ENCODE peak calls at places on chromosomes 4 and X, in six cellular contexts. One of them, this sample, is unnamed.

GRCh38 chr4:181030961-181031360 is 1212.2 kb upstream of the TENM3 start:
- DNase-seq in IMR-90: peak; percentile 41
- DNase-seq in neuronal stem cell: no peak
- DNase-seq in H9: no peak
- DNase-seq in H1: no peak
- DNase-seq in mesenchymal stem cell: no peak
- DNase-seq in this sample: no peak

GRCh38 chrX:135384161-135384836 is 37.4 kb upstream of the SMIM10L2A start:
- DNase-seq in IMR-90: no peak
- DNase-seq in neuronal stem cell: no peak
- DNase-seq in H9: no peak
- DNase-seq in H1: no peak
- DNase-seq in mesenchymal stem cell: no peak
- DNase-seq in this sample: peak; percentile 62

GRCh38 chrX:108696690-108697089 is 39.7 kb downstream of the IRS4 start:
- DNase-seq in IMR-90: peak; percentile 9
- DNase-seq in neuronal stem cell: no peak
- DNase-seq in H9: no peak
- DNase-seq in H1: no peak
- DNase-seq in mesenchymal stem cell: no peak
- DNase-seq in this sample: no peak

GRCh38 chrX:132612990-132613564 is 124.2 kb upstream of the MBNL3 start:
- DNase-seq in IMR-90: peak; percentile 4
- DNase-seq in neuronal stem cell: no peak
- DNase-seq in H9: peak; percentile 44
- DNase-seq in H1: no peak
- DNase-seq in mesenchymal stem cell: peak; percentile 47
- DNase-seq in this sample: peak; percentile 33

GRCh38 chr4:6777636-6778281 is 4.8 kb upstream of the KIAA0232 start:
- DNase-seq in IMR-90: no peak
- DNase-seq in neuronal stem cell: no peak
- DNase-seq in H9: no peak
- DNase-seq in H1: no peak
- DNase-seq in mesenchymal stem cell: no peak
- DNase-seq in this sample: no peak

GRCh38 chr4:36207808-36208207 is 36.5 kb downstream of the ARAP2 start:
- DNase-seq in IMR-90: no peak
- DNase-seq in neuronal stem cell: no peak
- DNase-seq in H9: no peak
- DNase-seq in H1: no peak
- DNase-seq in mesenchymal stem cell: no peak
- DNase-seq in this sample: no peak

GRCh38 chr4:159390648-159391047 is 287.8 kb downstream of the RAPGEF2 start:
- DNase-seq in IMR-90: peak; percentile 98
- DNase-seq in neuronal stem cell: no peak
- DNase-seq in H9: no peak
- DNase-seq in H1: no peak
- DNase-seq in mesenchymal stem cell: peak; percentile 97
- DNase-seq in this sample: no peak

GRCh38 chrX:19647731-19648588 is 132.7 kb upstream of the MAP3K15 start:
- DNase-seq in IMR-90: peak; percentile 51
- DNase-seq in neuronal stem cell: no peak
- DNase-seq in H9: no peak
- DNase-seq in H1: no peak
- DNase-seq in mesenchymal stem cell: peak; percentile 22
- DNase-seq in this sample: no peak

GRCh38 chr4:179664628-179665027 is 2222.4 kb upstream of the AGA start:
- DNase-seq in IMR-90: no peak
- DNase-seq in neuronal stem cell: no peak
- DNase-seq in H9: no peak
- DNase-seq in H1: no peak
- DNase-seq in mesenchymal stem cell: no peak
- DNase-seq in this sample: no peak

GRCh38 chr4:84503495-84504437 is 4.7 kb upstream of the NKX6-1 start:
- DNase-seq in IMR-90: peak; percentile 66
- DNase-seq in neuronal stem cell: no peak
- DNase-seq in H9: no peak
- DNase-seq in H1: no peak
- DNase-seq in mesenchymal stem cell: peak; percentile 73
- DNase-seq in this sample: peak; percentile 82

GRCh38 chrX:2689773-2690666 is 1.1 kb upstream of the CD99 start:
- DNase-seq in IMR-90: no peak
- DNase-seq in neuronal stem cell: no peak
- DNase-seq in H9: no peak
- DNase-seq in H1: no peak
- DNase-seq in mesenchymal stem cell: no peak
- DNase-seq in this sample: no peak

GRCh38 chr4:76307670-76308014 is 1.1 kb downstream of the STBD1 start:
- DNase-seq in IMR-90: no peak
- DNase-seq in neuronal stem cell: no peak
- DNase-seq in H9: no peak
- DNase-seq in H1: no peak
- DNase-seq in mesenchymal stem cell: no peak
- DNase-seq in this sample: no peak

GRCh38 chr4:36278789-36279188 is 2.6 kb upstream of the DTHD1 start:
- DNase-seq in IMR-90: no peak
- DNase-seq in neuronal stem cell: no peak
- DNase-seq in H9: no peak
- DNase-seq in H1: no peak
- DNase-seq in mesenchymal stem cell: no peak
- DNase-seq in this sample: no peak

GRCh38 chr4:74659576-74660411 is 134.5 kb downstream of the BTC start:
- DNase-seq in IMR-90: peak; percentile 99
- DNase-seq in neuronal stem cell: no peak
- DNase-seq in H9: no peak
- DNase-seq in H1: no peak
- DNase-seq in mesenchymal stem cell: peak; percentile 97
- DNase-seq in this sample: peak; percentile 91

GRCh38 chrX:57573754-57574153 is 18.1 kb upstream of the ZXDB start:
- DNase-seq in IMR-90: peak; percentile 17
- DNase-seq in neuronal stem cell: peak; percentile 2
- DNase-seq in H9: no peak
- DNase-seq in H1: no peak
- DNase-seq in mesenchymal stem cell: peak; percentile 15
- DNase-seq in this sample: peak; percentile 43

GRCh38 chrX:38215141-38215540 is 5.5 kb downstream of the SRPX start:
- DNase-seq in IMR-90: peak; percentile 75
- DNase-seq in neuronal stem cell: no peak
- DNase-seq in H9: no peak
- DNase-seq in H1: no peak
- DNase-seq in mesenchymal stem cell: peak; percentile 38
- DNase-seq in this sample: no peak

GRCh38 chr4:61200195-61200990 is at the start of gene ADGRL3:
- DNase-seq in IMR-90: peak; percentile 6
- DNase-seq in neuronal stem cell: peak; percentile 83
- DNase-seq in H9: peak; percentile 89
- DNase-seq in H1: peak; percentile 64
- DNase-seq in mesenchymal stem cell: peak; percentile 54
- DNase-seq in this sample: peak; percentile 94

GRCh38 chr4:74235135-74235534 is 73.1 kb upstream of the EPGN start:
- DNase-seq in IMR-90: no peak
- DNase-seq in neuronal stem cell: no peak
- DNase-seq in H9: no peak
- DNase-seq in H1: no peak
- DNase-seq in mesenchymal stem cell: no peak
- DNase-seq in this sample: no peak

GRCh38 chr4:170875868-170876267 is 786.1 kb upstream of the AADAT start:
- DNase-seq in IMR-90: no peak
- DNase-seq in neuronal stem cell: no peak
- DNase-seq in H9: no peak
- DNase-seq in H1: no peak
- DNase-seq in mesenchymal stem cell: no peak
- DNase-seq in this sample: peak; percentile 29

GRCh38 chr4:7649741-7650531 is 215.2 kb upstream of the PSAPL1 start:
- DNase-seq in IMR-90: peak; percentile 95
- DNase-seq in neuronal stem cell: no peak
- DNase-seq in H9: no peak
- DNase-seq in H1: no peak
- DNase-seq in mesenchymal stem cell: peak; percentile 97
- DNase-seq in this sample: no peak

GRCh38 chr4:138224614-138225013 is 17.5 kb downstream of the SLC7A11 start:
- DNase-seq in IMR-90: no peak
- DNase-seq in neuronal stem cell: no peak
- DNase-seq in H9: no peak
- DNase-seq in H1: no peak
- DNase-seq in mesenchymal stem cell: no peak
- DNase-seq in this sample: no peak
- H2BK15ac ChIP-seq in IMR-90: no peak overlapping the region
- H2BK15ac ChIP-seq in neuronal stem cell: no peak overlapping the region
- H2BK15ac ChIP-seq in H9: no peak overlapping the region
- H2BK15ac ChIP-seq in H1: no peak overlapping the region
- H2BK15ac ChIP-seq in mesenchymal stem cell: no peak overlapping the region
- H2BK15ac ChIP-seq in this sample: no peak overlapping the region

GRCh38 chrX:46366597-46367207 is 178.5 kb downstream of the ZNF674 start:
- DNase-seq in IMR-90: no peak
- DNase-seq in neuronal stem cell: no peak
- DNase-seq in H9: no peak
- DNase-seq in H1: no peak
- DNase-seq in mesenchymal stem cell: no peak
- DNase-seq in this sample: no peak

GRCh38 chrX:46367491-46367890 is 177.7 kb downstream of the ZNF674 start:
- DNase-seq in IMR-90: no peak
- DNase-seq in neuronal stem cell: no peak
- DNase-seq in H9: no peak
- DNase-seq in H1: no peak
- DNase-seq in mesenchymal stem cell: no peak
- DNase-seq in this sample: no peak
- H2BK15ac ChIP-seq in IMR-90: no peak overlapping the region
- H2BK15ac ChIP-seq in neuronal stem cell: no peak overlapping the region
- H2BK15ac ChIP-seq in H9: no peak overlapping the region
- H2BK15ac ChIP-seq in H1: no peak overlapping the region
- H2BK15ac ChIP-seq in mesenchymal stem cell: no peak overlapping the region
- H2BK15ac ChIP-seq in this sample: no peak overlapping the region

GRCh38 chrX:4560192-4560591 is 846.7 kb upstream of the PRKX start:
- DNase-seq in IMR-90: no peak
- DNase-seq in neuronal stem cell: no peak
- DNase-seq in H9: no peak
- DNase-seq in H1: no peak
- DNase-seq in mesenchymal stem cell: no peak
- DNase-seq in this sample: no peak
- H2BK15ac ChIP-seq in IMR-90: no peak overlapping the region
- H2BK15ac ChIP-seq in neuronal stem cell: no peak overlapping the region
- H2BK15ac ChIP-seq in H9: no peak overlapping the region
- H2BK15ac ChIP-seq in H1: no peak overlapping the region
- H2BK15ac ChIP-seq in mesenchymal stem cell: no peak overlapping the region
- H2BK15ac ChIP-seq in this sample: no peak overlapping the region

GRCh38 chr4:4794421-4794820 is 65.0 kb upstream of the MSX1 start:
- DNase-seq in IMR-90: no peak
- DNase-seq in neuronal stem cell: no peak
- DNase-seq in H9: no peak
- DNase-seq in H1: no peak
- DNase-seq in mesenchymal stem cell: no peak
- DNase-seq in this sample: no peak
- H2BK15ac ChIP-seq in IMR-90: no peak overlapping the region
- H2BK15ac ChIP-seq in neuronal stem cell: no peak overlapping the region
- H2BK15ac ChIP-seq in H9: no peak overlapping the region
- H2BK15ac ChIP-seq in H1: no peak overlapping the region
- H2BK15ac ChIP-seq in mesenchymal stem cell: no peak overlapping the region
- H2BK15ac ChIP-seq in this sample: no peak overlapping the region

GRCh38 chrX:4249401-4249800 is 536.0 kb upstream of the PRKX start:
- DNase-seq in IMR-90: no peak
- DNase-seq in neuronal stem cell: no peak
- DNase-seq in H9: no peak
- DNase-seq in H1: no peak
- DNase-seq in mesenchymal stem cell: no peak
- DNase-seq in this sample: no peak

GRCh38 chrX:4238916-4239315 is 525.5 kb upstream of the PRKX start:
- DNase-seq in IMR-90: no peak
- DNase-seq in neuronal stem cell: no peak
- DNase-seq in H9: no peak
- DNase-seq in H1: no peak
- DNase-seq in mesenchymal stem cell: no peak
- DNase-seq in this sample: no peak

GRCh38 chrX:4240541-4241194 is 527.2 kb upstream of the PRKX start:
- DNase-seq in IMR-90: no peak
- DNase-seq in neuronal stem cell: no peak
- DNase-seq in H9: no peak
- DNase-seq in H1: no peak
- DNase-seq in mesenchymal stem cell: no peak
- DNase-seq in this sample: no peak

GRCh38 chrX:4239650-4240540 is 526.4 kb upstream of the PRKX start:
- DNase-seq in IMR-90: no peak
- DNase-seq in neuronal stem cell: no peak
- DNase-seq in H9: no peak
- DNase-seq in H1: no peak
- DNase-seq in mesenchymal stem cell: no peak
- DNase-seq in this sample: no peak

DNA sequence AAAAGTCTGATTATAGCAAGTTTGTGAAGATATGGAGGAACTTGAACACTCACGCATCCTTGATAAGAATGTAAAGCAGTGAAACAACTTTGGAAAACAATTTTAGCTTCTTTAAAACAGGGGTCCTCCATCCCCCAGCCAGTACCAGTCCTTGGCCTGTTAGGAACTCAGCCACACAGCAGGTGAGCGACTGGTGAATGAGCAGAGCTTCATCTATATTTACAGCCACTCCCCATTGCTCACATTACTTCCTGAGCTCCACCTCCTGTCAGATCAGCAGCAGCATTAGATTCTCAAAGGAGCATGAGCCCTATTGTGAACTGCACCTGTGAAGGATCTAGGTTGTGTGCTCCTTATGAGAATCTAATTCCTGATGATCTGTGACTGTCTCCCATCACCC is 530.3 kb upstream of the PRKX start:
- DNase-seq in IMR-90: no peak
- DNase-seq in neuronal stem cell: no peak
- DNase-seq in H9: no peak
- DNase-seq in H1: no peak
- DNase-seq in mesenchymal stem cell: no peak
- DNase-seq in this sample: peak; percentile 32
- H2BK15ac ChIP-seq in IMR-90: no peak overlapping the region
- H2BK15ac ChIP-seq in neuronal stem cell: no peak overlapping the region
- H2BK15ac ChIP-seq in H9: no peak overlapping the region
- H2BK15ac ChIP-seq in H1: no peak overlapping the region
- H2BK15ac ChIP-seq in mesenchymal stem cell: no peak overlapping the region
- H2BK15ac ChIP-seq in this sample: no peak overlapping the region

GRCh38 chr4:183691897-183692296 is 32.8 kb downstream of the TRAPPC11 start:
- DNase-seq in IMR-90: no peak
- DNase-seq in neuronal stem cell: no peak
- DNase-seq in H9: no peak
- DNase-seq in H1: no peak
- DNase-seq in mesenchymal stem cell: no peak
- DNase-seq in this sample: no peak
- H2BK15ac ChIP-seq in IMR-90: no peak overlapping the region
- H2BK15ac ChIP-seq in neuronal stem cell: no peak overlapping the region
- H2BK15ac ChIP-seq in H9: no peak overlapping the region
- H2BK15ac ChIP-seq in H1: no peak overlapping the region
- H2BK15ac ChIP-seq in mesenchymal stem cell: no peak overlapping the region
- H2BK15ac ChIP-seq in this sample: no peak overlapping the region